ENCODE peak calls at places on chromosomes 3 and 15, in four cellular contexts. F is GM12892, J is suprapubic skin, M is prostate gland. T is an unnamed sample.

GRCh38 chr3:197331131-197331530 is 32.7 kb upstream of the DLG1 start:
- DNase-seq in F (no peak), J (no peak), M (no peak), T (no peak)

GRCh38 chr3:33936171-33936920 is 137.9 kb downstream of the PDCD6IP start:
- DNase-seq in F (no peak), J (no peak), M (no peak), T (no peak)

GRCh38 chr3:196641278-196642058 is 2.0 kb downstream of the NRROS start:
- DNase-seq in F (no peak), J (no peak), M (no peak), T (no peak)

GRCh38 chr3:138539352-138539751 is 54.7 kb downstream of the CEP70 start:
- DNase-seq in F (no peak), J (no peak), M (no peak), T (no peak)

GRCh38 chr3:196175116-196175625 is 36.0 kb downstream of the ZDHHC19 start:
- DNase-seq in F (no peak), J (no peak), M (no peak), T (no peak)

GRCh38 chr15:45448516-45448915 is 70.2 kb upstream of the GATM start:
- DNase-seq in F (no peak), J (no peak), M (no peak), T (no peak)

GRCh38 chr3:157154563-157155333 is 5.2 kb downstream of the CCNL1 start:
- DNase-seq in F (no peak), J (no peak), M (no peak), T (no peak)

GRCh38 chr3:143973352-143974021 is 1.9 kb downstream of the DIPK2A start:
- DNase-seq in F (no peak), J (no peak), M (peak; percentile 14), T (no peak)

GRCh38 chr15:64665179-64665578 is 110.2 kb downstream of the RBPMS2 start:
- DNase-seq in F (no peak), J (no peak), M (no peak), T (no peak)

GRCh38 chr3:133938770-133939495 is 43.3 kb upstream of the RAB6B start:
- DNase-seq in F (no peak), J (peak; percentile 42), M (no peak), T (no peak)

GRCh38 chr3:192830279-192831110 is 87.2 kb downstream of the MB21D2 start:
- DNase-seq in F (no peak), J (no peak), M (no peak), T (no peak)

GRCh38 chr15:85280203-85280602 is 100.2 kb upstream of the AKAP13 start:
- DNase-seq in F (no peak), J (no peak), M (no peak), T (no peak)

DNA sequence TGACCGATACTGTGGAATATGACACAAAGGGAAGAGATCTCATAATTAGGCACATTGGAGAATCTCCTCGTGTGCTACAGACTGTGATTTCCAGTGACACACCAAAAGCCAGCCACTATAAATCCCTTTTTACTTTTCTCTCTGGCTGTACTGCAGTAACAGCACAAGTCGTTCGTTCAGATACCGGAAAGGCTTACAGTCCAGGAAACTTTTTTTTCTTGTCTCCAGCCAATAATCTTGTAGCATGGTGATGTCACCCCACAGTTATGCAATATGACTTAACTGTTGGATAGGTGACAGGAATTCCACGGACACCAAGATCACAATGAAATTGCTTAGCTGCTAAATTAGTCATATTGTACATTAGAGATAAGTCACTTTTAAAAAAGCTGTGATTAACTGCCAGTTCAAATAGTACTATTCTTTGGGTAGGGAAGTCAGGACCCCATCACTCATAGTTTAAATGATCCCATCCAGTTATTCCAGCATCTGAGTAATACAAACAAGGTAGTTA is 36.3 kb upstream of the TSC22D2 start:
- DNase-seq in F (no peak), J (no peak), M (peak; percentile 43), T (peak; percentile 76)
- TF ChIP-seq POLR2AphosphoS5 in F (no peak), J (no peak), M (peak; percentile 83), T (no peak)

DNA sequence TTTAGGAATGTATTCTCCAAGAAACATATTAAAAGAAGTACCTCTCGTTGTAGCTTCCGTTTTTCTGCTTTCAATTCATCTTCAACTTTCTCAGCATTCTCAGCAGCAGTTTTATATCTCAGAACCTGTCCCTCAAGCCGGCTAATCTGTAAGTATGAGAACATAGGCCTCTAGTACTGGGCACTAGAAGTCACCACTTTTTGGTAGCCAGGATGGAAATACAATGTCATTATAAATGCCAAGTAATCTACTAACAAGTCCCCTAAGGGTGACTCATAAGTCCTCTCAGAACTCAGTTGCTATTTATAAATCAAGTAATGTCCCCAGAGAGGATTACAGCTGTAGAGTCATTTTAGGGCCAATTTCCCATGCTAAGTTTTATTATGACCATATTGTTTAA is 61.1 kb downstream of the MLH1 start:
- DNase-seq in F (peak; percentile 2), J (no peak), M (no peak), T (no peak)
- TF ChIP-seq POLR2AphosphoS5 in F (no peak), J (no peak), M (peak; percentile 35), T (no peak)

GRCh38 chr15:74540761-74541493 is at the start of gene ARID3B:
- DNase-seq in F (peak; percentile 80), J (peak; percentile 98), M (peak; percentile 98), T (peak; percentile 96)
- TF ChIP-seq POLR2AphosphoS5 in F (peak; percentile 94), J (no peak), M (peak; percentile 94), T (peak; percentile 18)

GRCh38 chr3:44237665-44238064 is 4.0 kb upstream of the TOPAZ1 start:
- DNase-seq in F (no peak), J (no peak), M (no peak), T (no peak)

GRCh38 chr3:44237161-44237560 is 4.5 kb upstream of the TOPAZ1 start:
- DNase-seq in F (no peak), J (no peak), M (no peak), T (no peak)

GRCh38 chr3:44235604-44236484 is 5.8 kb upstream of the TOPAZ1 start:
- DNase-seq in F (peak; percentile 16), J (peak; percentile 67), M (peak; percentile 51), T (no peak)

GRCh38 chr3:44234674-44235268 is 6.9 kb upstream of the TOPAZ1 start:
- DNase-seq in F (no peak), J (no peak), M (no peak), T (no peak)

GRCh38 chr3:44236485-44236908 is 5.2 kb upstream of the TOPAZ1 start:
- DNase-seq in F (no peak), J (no peak), M (no peak), T (no peak)
- TF ChIP-seq POLR2AphosphoS5 in F (no peak), J (no peak), M (no peak), T (no peak)

GRCh38 chr3:156120528-156121251 is at the start of gene KCNAB1:
- DNase-seq in F (no peak), J (no peak), M (no peak), T (no peak)
- TF ChIP-seq POLR2AphosphoS5 in F (no peak), J (no peak), M (no peak), T (no peak)

DNA sequence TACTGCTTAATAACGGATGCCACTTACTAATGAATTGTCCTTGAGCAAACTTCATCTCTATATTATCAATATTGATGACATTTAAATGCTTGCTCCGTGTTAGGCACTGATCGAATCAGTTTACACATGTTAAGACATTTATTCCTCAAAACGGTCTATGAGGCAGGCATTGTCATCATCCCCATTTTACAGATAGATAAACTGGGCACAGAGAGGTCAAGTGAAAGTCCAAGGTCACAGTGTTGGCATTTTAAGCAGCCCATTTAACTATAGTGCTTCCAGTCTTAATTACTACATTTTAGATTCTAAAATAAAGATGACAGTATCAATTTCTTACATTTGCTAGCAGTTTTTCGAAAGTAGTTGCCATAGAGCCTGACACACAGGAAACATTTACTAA is 966 bp upstream of the ABI3BP start:
- DNase-seq in F (no peak), J (no peak), M (no peak), T (no peak)
- TF ChIP-seq POLR2AphosphoS5 in F (no peak), J (no peak), M (no peak), T (no peak)

DNA sequence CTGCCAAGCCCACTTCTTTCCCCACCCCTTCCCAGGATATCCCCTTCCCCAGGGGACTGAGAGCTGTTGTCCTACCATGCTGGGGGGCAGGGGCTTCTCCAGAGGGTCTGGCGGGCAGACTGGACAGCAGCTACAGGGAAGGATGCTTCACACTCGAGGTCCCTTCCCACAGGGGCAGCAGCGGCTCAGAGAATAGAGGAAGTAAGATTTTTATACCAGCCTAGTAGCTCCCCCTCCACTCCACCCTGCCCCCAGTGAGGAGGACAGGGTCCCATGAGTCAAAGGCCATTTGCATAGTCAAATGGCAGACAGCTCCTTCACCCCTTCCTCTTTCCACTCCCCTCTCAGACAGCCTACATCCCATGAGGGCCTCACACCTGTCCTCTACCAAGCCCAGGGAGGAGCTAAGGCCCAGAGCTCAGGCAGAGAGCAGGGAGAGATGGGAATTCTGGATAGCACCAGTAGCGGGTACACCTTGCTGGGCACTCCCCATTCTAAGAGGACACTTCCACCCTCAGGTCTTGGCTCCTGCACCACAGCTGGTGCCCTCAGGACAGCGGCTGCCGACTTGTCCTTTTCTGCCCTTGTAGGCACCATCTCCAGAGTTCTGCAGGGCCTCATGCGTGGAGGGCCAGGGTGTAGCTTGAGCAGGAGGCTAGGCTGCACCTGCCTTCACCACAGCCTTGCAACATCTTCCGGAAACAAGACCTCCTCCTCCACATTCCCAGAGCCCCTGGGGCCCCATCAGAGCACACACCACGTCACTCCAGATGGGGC is at the start of gene TLR9:
- DNase-seq in F (peak; percentile 69), J (peak; percentile 49), M (no peak), T (no peak)
- TF ChIP-seq POLR2AphosphoS5 in F (peak; percentile 67), J (no peak), M (no peak), T (no peak)

DNA sequence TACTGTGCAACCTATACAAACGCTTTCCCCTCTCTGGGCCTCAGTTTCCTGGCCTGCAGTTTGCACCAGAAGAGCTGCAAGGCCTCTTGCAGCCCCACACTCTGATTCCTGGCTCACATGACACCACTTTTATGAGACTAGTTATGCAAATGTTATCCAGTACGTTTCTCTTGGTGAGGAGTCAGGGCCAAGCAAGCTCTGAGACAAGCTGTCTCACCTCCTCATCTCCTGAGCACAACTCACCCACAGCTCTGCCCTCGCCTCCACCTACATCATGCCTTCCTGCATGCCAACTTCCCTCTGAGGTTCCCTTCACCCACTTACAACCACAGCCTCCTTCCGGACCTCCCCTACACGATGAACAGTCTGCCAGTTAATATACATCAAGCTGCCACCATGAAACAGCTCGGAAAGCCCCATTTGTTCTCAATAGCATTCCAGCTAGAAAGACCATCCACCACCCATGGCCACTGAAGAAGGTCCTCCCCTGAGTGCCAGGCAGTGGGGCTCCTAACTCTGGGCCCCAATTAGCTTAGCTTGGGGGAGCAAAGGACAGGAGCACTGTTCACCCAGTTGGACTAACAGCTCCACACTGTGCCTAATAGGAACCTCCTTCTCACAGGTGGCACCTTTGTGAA is 25.0 kb downstream of the CRYGS start:
- DNase-seq in F (no peak), J (no peak), M (no peak), T (no peak)
- TF ChIP-seq POLR2AphosphoS5 in F (peak; percentile 32), J (no peak), M (no peak), T (no peak)

GRCh38 chr15:66788024-66788423 is 86.0 kb downstream of the SMAD6 start:
- DNase-seq in F (no peak), J (peak; percentile 17), M (no peak), T (no peak)

GRCh38 chr15:66785637-66786036 is 83.6 kb downstream of the SMAD6 start:
- DNase-seq in F (no peak), J (no peak), M (no peak), T (no peak)

GRCh38 chr15:66786708-66787471 is 84.9 kb downstream of the SMAD6 start:
- DNase-seq in F (no peak), J (peak; percentile 27), M (no peak), T (no peak)

GRCh38 chr15:66786222-66786621 is 84.2 kb downstream of the SMAD6 start:
- DNase-seq in F (no peak), J (no peak), M (no peak), T (no peak)

GRCh38 chr15:66787472-66787871 is 85.4 kb downstream of the SMAD6 start:
- DNase-seq in F (no peak), J (peak; percentile 26), M (no peak), T (no peak)
- TF ChIP-seq POLR2AphosphoS5 in F (no peak), J (no peak), M (no peak), T (no peak)

T was measured in breast epithelium.